ENCODE peak calls at places on chromosomes 4 and X, in eight cellular contexts. One of them, this sample, is unnamed.

GRCh38 chr4:181674315-181674714 is 568.9 kb upstream of the TENM3 start:
- DNase-seq in AG10803: peak; percentile 89
- DNase-seq in GM20000: no peak
- DNase-seq in posterior cingulate gyrus: no peak
- DNase-seq in esophagus muscularis mucosa: no peak
- DNase-seq in RWPE1: no peak
- DNase-seq in activated CD4-positive, alpha-beta T cell treated with anti-CD3 and anti-CD28 coated beads, Interleukin-2, amount 10 ng/mL, durations not matched to agents 7 days and 5 days: no peak
- DNase-seq in cerebellar nuclear complex: no peak
- DNase-seq in this sample: no peak

GRCh38 chrX:50707376-50707775 is 106.6 kb downstream of the SHROOM4 start:
- DNase-seq in AG10803: no peak
- DNase-seq in GM20000: no peak
- DNase-seq in posterior cingulate gyrus: no peak
- DNase-seq in esophagus muscularis mucosa: no peak
- DNase-seq in RWPE1: peak; percentile 14
- DNase-seq in activated CD4-positive, alpha-beta T cell treated with anti-CD3 and anti-CD28 coated beads, Interleukin-2, amount 10 ng/mL, durations not matched to agents 7 days and 5 days: no peak
- DNase-seq in cerebellar nuclear complex: no peak
- DNase-seq in this sample: no peak

GRCh38 chr4:188822698-188823097 is 683.5 kb downstream of the TRIML1 start:
- DNase-seq in AG10803: no peak
- DNase-seq in GM20000: no peak
- DNase-seq in posterior cingulate gyrus: no peak
- DNase-seq in esophagus muscularis mucosa: no peak
- DNase-seq in RWPE1: peak; percentile 41
- DNase-seq in activated CD4-positive, alpha-beta T cell treated with anti-CD3 and anti-CD28 coated beads, Interleukin-2, amount 10 ng/mL, durations not matched to agents 7 days and 5 days: no peak
- DNase-seq in cerebellar nuclear complex: no peak
- DNase-seq in this sample: no peak

GRCh38 chrX:39652336-39652735 is 445.4 kb downstream of the BCOR start:
- DNase-seq in AG10803: no peak
- DNase-seq in GM20000: peak; percentile 22
- DNase-seq in posterior cingulate gyrus: no peak
- DNase-seq in esophagus muscularis mucosa: no peak
- DNase-seq in RWPE1: no peak
- DNase-seq in activated CD4-positive, alpha-beta T cell treated with anti-CD3 and anti-CD28 coated beads, Interleukin-2, amount 10 ng/mL, durations not matched to agents 7 days and 5 days: peak; percentile 9
- DNase-seq in cerebellar nuclear complex: no peak
- DNase-seq in this sample: no peak

GRCh38 chr4:6489962-6490361 is 17.5 kb upstream of the PPP2R2C start:
- DNase-seq in AG10803: no peak
- DNase-seq in GM20000: no peak
- DNase-seq in posterior cingulate gyrus: no peak
- DNase-seq in esophagus muscularis mucosa: peak; percentile 39
- DNase-seq in RWPE1: no peak
- DNase-seq in activated CD4-positive, alpha-beta T cell treated with anti-CD3 and anti-CD28 coated beads, Interleukin-2, amount 10 ng/mL, durations not matched to agents 7 days and 5 days: peak; percentile 2
- DNase-seq in cerebellar nuclear complex: no peak
- DNase-seq in this sample: no peak

GRCh38 chr4:6008092-6008551 is 10.1 kb downstream of the C4orf50 start:
- DNase-seq in AG10803: no peak
- DNase-seq in GM20000: no peak
- DNase-seq in posterior cingulate gyrus: no peak
- DNase-seq in esophagus muscularis mucosa: no peak
- DNase-seq in RWPE1: no peak
- DNase-seq in activated CD4-positive, alpha-beta T cell treated with anti-CD3 and anti-CD28 coated beads, Interleukin-2, amount 10 ng/mL, durations not matched to agents 7 days and 5 days: no peak
- DNase-seq in cerebellar nuclear complex: no peak
- DNase-seq in this sample: no peak

GRCh38 chr4:6410664-6411063 is 61.8 kb downstream of the PPP2R2C start:
- DNase-seq in AG10803: no peak
- DNase-seq in GM20000: no peak
- DNase-seq in posterior cingulate gyrus: no peak
- DNase-seq in esophagus muscularis mucosa: no peak
- DNase-seq in RWPE1: no peak
- DNase-seq in activated CD4-positive, alpha-beta T cell treated with anti-CD3 and anti-CD28 coated beads, Interleukin-2, amount 10 ng/mL, durations not matched to agents 7 days and 5 days: no peak
- DNase-seq in cerebellar nuclear complex: no peak
- DNase-seq in this sample: no peak

GRCh38 chrX:57282568-57282967 is 3.9 kb upstream of the FAAH2 start:
- DNase-seq in AG10803: no peak
- DNase-seq in GM20000: no peak
- DNase-seq in posterior cingulate gyrus: no peak
- DNase-seq in esophagus muscularis mucosa: no peak
- DNase-seq in RWPE1: no peak
- DNase-seq in activated CD4-positive, alpha-beta T cell treated with anti-CD3 and anti-CD28 coated beads, Interleukin-2, amount 10 ng/mL, durations not matched to agents 7 days and 5 days: no peak
- DNase-seq in cerebellar nuclear complex: no peak
- DNase-seq in this sample: no peak

GRCh38 chr4:6250235-6250983 is 19.2 kb upstream of the WFS1 start:
- DNase-seq in AG10803: peak; percentile 55
- DNase-seq in GM20000: peak; percentile 83
- DNase-seq in posterior cingulate gyrus: no peak
- DNase-seq in esophagus muscularis mucosa: no peak
- DNase-seq in RWPE1: peak; percentile 55
- DNase-seq in activated CD4-positive, alpha-beta T cell treated with anti-CD3 and anti-CD28 coated beads, Interleukin-2, amount 10 ng/mL, durations not matched to agents 7 days and 5 days: peak; percentile 55
- DNase-seq in cerebellar nuclear complex: peak; percentile 34
- DNase-seq in this sample: no peak

GRCh38 chr4:107050525-107051135 is 14.5 kb upstream of the DKK2 start:
- DNase-seq in AG10803: peak; percentile 26
- DNase-seq in GM20000: no peak
- DNase-seq in posterior cingulate gyrus: no peak
- DNase-seq in esophagus muscularis mucosa: no peak
- DNase-seq in RWPE1: peak; percentile 13
- DNase-seq in activated CD4-positive, alpha-beta T cell treated with anti-CD3 and anti-CD28 coated beads, Interleukin-2, amount 10 ng/mL, durations not matched to agents 7 days and 5 days: no peak
- DNase-seq in cerebellar nuclear complex: no peak
- DNase-seq in this sample: no peak

GRCh38 chr4:139961344-139961948 is 192.5 kb downstream of the MAML3 start:
- DNase-seq in AG10803: no peak
- DNase-seq in GM20000: no peak
- DNase-seq in posterior cingulate gyrus: no peak
- DNase-seq in esophagus muscularis mucosa: no peak
- DNase-seq in RWPE1: no peak
- DNase-seq in activated CD4-positive, alpha-beta T cell treated with anti-CD3 and anti-CD28 coated beads, Interleukin-2, amount 10 ng/mL, durations not matched to agents 7 days and 5 days: no peak
- DNase-seq in cerebellar nuclear complex: no peak
- DNase-seq in this sample: no peak

GRCh38 chr4:110088670-110089069 is 109.7 kb downstream of the ELOVL6 start:
- DNase-seq in AG10803: peak; percentile 38
- DNase-seq in GM20000: peak; percentile 5
- DNase-seq in posterior cingulate gyrus: no peak
- DNase-seq in esophagus muscularis mucosa: no peak
- DNase-seq in RWPE1: no peak
- DNase-seq in activated CD4-positive, alpha-beta T cell treated with anti-CD3 and anti-CD28 coated beads, Interleukin-2, amount 10 ng/mL, durations not matched to agents 7 days and 5 days: peak; percentile 41
- DNase-seq in cerebellar nuclear complex: no peak
- DNase-seq in this sample: no peak

GRCh38 chr4:11729548-11729947 is 300.9 kb upstream of the HS3ST1 start:
- DNase-seq in AG10803: no peak
- DNase-seq in GM20000: no peak
- DNase-seq in posterior cingulate gyrus: no peak
- DNase-seq in esophagus muscularis mucosa: no peak
- DNase-seq in RWPE1: no peak
- DNase-seq in activated CD4-positive, alpha-beta T cell treated with anti-CD3 and anti-CD28 coated beads, Interleukin-2, amount 10 ng/mL, durations not matched to agents 7 days and 5 days: no peak
- DNase-seq in cerebellar nuclear complex: no peak
- DNase-seq in this sample: no peak

GRCh38 chr4:147994076-147994475 is 262.2 kb downstream of the ARHGAP10 start:
- DNase-seq in AG10803: no peak
- DNase-seq in GM20000: no peak
- DNase-seq in posterior cingulate gyrus: no peak
- DNase-seq in esophagus muscularis mucosa: no peak
- DNase-seq in RWPE1: no peak
- DNase-seq in activated CD4-positive, alpha-beta T cell treated with anti-CD3 and anti-CD28 coated beads, Interleukin-2, amount 10 ng/mL, durations not matched to agents 7 days and 5 days: no peak
- DNase-seq in cerebellar nuclear complex: no peak
- DNase-seq in this sample: no peak

GRCh38 chr4:122777846-122778501 is 45.5 kb downstream of the BBS12 start:
- DNase-seq in AG10803: peak; percentile 98
- DNase-seq in GM20000: no peak
- DNase-seq in posterior cingulate gyrus: no peak
- DNase-seq in esophagus muscularis mucosa: no peak
- DNase-seq in RWPE1: no peak
- DNase-seq in activated CD4-positive, alpha-beta T cell treated with anti-CD3 and anti-CD28 coated beads, Interleukin-2, amount 10 ng/mL, durations not matched to agents 7 days and 5 days: no peak
- DNase-seq in cerebellar nuclear complex: no peak
- DNase-seq in this sample: no peak

GRCh38 chrX:46561931-46562721 is 11.4 kb upstream of the CHST7 start:
- DNase-seq in AG10803: no peak
- DNase-seq in GM20000: peak; percentile 58
- DNase-seq in posterior cingulate gyrus: no peak
- DNase-seq in esophagus muscularis mucosa: no peak
- DNase-seq in RWPE1: no peak
- DNase-seq in activated CD4-positive, alpha-beta T cell treated with anti-CD3 and anti-CD28 coated beads, Interleukin-2, amount 10 ng/mL, durations not matched to agents 7 days and 5 days: no peak
- DNase-seq in cerebellar nuclear complex: no peak
- DNase-seq in this sample: no peak

GRCh38 chrX:77640702-77641101 is 145.3 kb downstream of the ATRX start:
- DNase-seq in AG10803: no peak
- DNase-seq in GM20000: peak; percentile 7
- DNase-seq in posterior cingulate gyrus: no peak
- DNase-seq in esophagus muscularis mucosa: no peak
- DNase-seq in RWPE1: no peak
- DNase-seq in activated CD4-positive, alpha-beta T cell treated with anti-CD3 and anti-CD28 coated beads, Interleukin-2, amount 10 ng/mL, durations not matched to agents 7 days and 5 days: no peak
- DNase-seq in cerebellar nuclear complex: no peak
- DNase-seq in this sample: no peak

GRCh38 chrX:97334850-97335249 is 451.1 kb downstream of the RPA4 start:
- DNase-seq in AG10803: no peak
- DNase-seq in GM20000: no peak
- DNase-seq in posterior cingulate gyrus: no peak
- DNase-seq in esophagus muscularis mucosa: no peak
- DNase-seq in RWPE1: no peak
- DNase-seq in activated CD4-positive, alpha-beta T cell treated with anti-CD3 and anti-CD28 coated beads, Interleukin-2, amount 10 ng/mL, durations not matched to agents 7 days and 5 days: no peak
- DNase-seq in cerebellar nuclear complex: no peak
- DNase-seq in this sample: no peak

GRCh38 chr4:168387091-168387490 is 68.5 kb upstream of the DDX60 start:
- DNase-seq in AG10803: no peak
- DNase-seq in GM20000: no peak
- DNase-seq in posterior cingulate gyrus: no peak
- DNase-seq in esophagus muscularis mucosa: no peak
- DNase-seq in RWPE1: no peak
- DNase-seq in activated CD4-positive, alpha-beta T cell treated with anti-CD3 and anti-CD28 coated beads, Interleukin-2, amount 10 ng/mL, durations not matched to agents 7 days and 5 days: no peak
- DNase-seq in cerebellar nuclear complex: no peak
- DNase-seq in this sample: no peak

GRCh38 chr4:84099591-84099990 is 399.5 kb downstream of the NKX6-1 start:
- DNase-seq in AG10803: no peak
- DNase-seq in GM20000: no peak
- DNase-seq in posterior cingulate gyrus: no peak
- DNase-seq in esophagus muscularis mucosa: no peak
- DNase-seq in RWPE1: no peak
- DNase-seq in activated CD4-positive, alpha-beta T cell treated with anti-CD3 and anti-CD28 coated beads, Interleukin-2, amount 10 ng/mL, durations not matched to agents 7 days and 5 days: no peak
- DNase-seq in cerebellar nuclear complex: no peak
- DNase-seq in this sample: no peak

GRCh38 chr4:85967872-85968271 is 392.0 kb downstream of the MAPK10 start:
- DNase-seq in AG10803: peak; percentile 58
- DNase-seq in GM20000: no peak
- DNase-seq in posterior cingulate gyrus: no peak
- DNase-seq in esophagus muscularis mucosa: no peak
- DNase-seq in RWPE1: no peak
- DNase-seq in activated CD4-positive, alpha-beta T cell treated with anti-CD3 and anti-CD28 coated beads, Interleukin-2, amount 10 ng/mL, durations not matched to agents 7 days and 5 days: no peak
- DNase-seq in cerebellar nuclear complex: no peak
- DNase-seq in this sample: no peak

GRCh38 chr4:74449571-74450297 is 4.8 kb downstream of the AREG start:
- DNase-seq in AG10803: no peak
- DNase-seq in GM20000: no peak
- DNase-seq in posterior cingulate gyrus: no peak
- DNase-seq in esophagus muscularis mucosa: no peak
- DNase-seq in RWPE1: peak; percentile 58
- DNase-seq in activated CD4-positive, alpha-beta T cell treated with anti-CD3 and anti-CD28 coated beads, Interleukin-2, amount 10 ng/mL, durations not matched to agents 7 days and 5 days: no peak
- DNase-seq in cerebellar nuclear complex: no peak
- DNase-seq in this sample: no peak

GRCh38 chr4:91035276-91035675 is 908.1 kb downstream of the CCSER1 start:
- DNase-seq in AG10803: no peak
- DNase-seq in GM20000: no peak
- DNase-seq in posterior cingulate gyrus: no peak
- DNase-seq in esophagus muscularis mucosa: no peak
- DNase-seq in RWPE1: no peak
- DNase-seq in activated CD4-positive, alpha-beta T cell treated with anti-CD3 and anti-CD28 coated beads, Interleukin-2, amount 10 ng/mL, durations not matched to agents 7 days and 5 days: no peak
- DNase-seq in cerebellar nuclear complex: no peak
- DNase-seq in this sample: no peak